ENCODE peak calls at places on chromosomes 12 and 14, in ten cellular contexts. L, A, N, D, V, B, I, M, T and X are unnamed samples.

GRCh38 chr14:37901978-37902377 is 305.7 kb upstream of the SSTR1 start:
- DNase-seq in L (peak), A (peak), N (no peak), D (no peak), V (no peak), B (no peak), I (no peak), M (no peak), T (no peak), X (no peak)

GRCh38 chr12:50589650-50590435 is 85.1 kb downstream of the DIP2B start:
- DNase-seq in L (no peak), A (peak), N (no peak), D (peak), V (no peak), B (no peak), I (no peak), M (no peak), T (no peak), X (no peak)

GRCh38 chr14:67423424-67423823 is 11.5 kb upstream of the PLEK2 start:
- DNase-seq in L (no peak), A (no peak), N (no peak), D (no peak), V (no peak), B (no peak), I (no peak), M (no peak), T (no peak), X (no peak)

GRCh38 chr14:102931580-102932285 is 9.3 kb downstream of the AMN start:
- DNase-seq in L (no peak), A (no peak), N (no peak), D (no peak), V (no peak), B (no peak), I (no peak), M (no peak), T (no peak), X (no peak)

GRCh38 chr14:93092606-93093556 is 22.8 kb downstream of the ITPK1 start:
- DNase-seq in L (no peak), A (no peak), N (no peak), D (no peak), V (no peak), B (no peak), I (no peak), M (no peak), T (no peak), X (no peak)

GRCh38 chr12:85441740-85442139 is 161.7 kb downstream of the ALX1 start:
- DNase-seq in L (no peak), A (no peak), N (peak), D (peak), V (no peak), B (no peak), I (no peak), M (no peak), T (no peak), X (peak)

GRCh38 chr12:127214196-127214595 is 1052.8 kb upstream of the TMEM132C start:
- DNase-seq in L (no peak), A (no peak), N (no peak), D (no peak), V (no peak), B (no peak), I (no peak), M (peak), T (no peak), X (no peak)

GRCh38 chr12:102201662-102202061 is 4.0 kb upstream of the PMCH start:
- DNase-seq in L (no peak), A (no peak), N (no peak), D (no peak), V (no peak), B (no peak), I (no peak), M (no peak), T (no peak), X (no peak)

GRCh38 chr12:82412246-82412645 is 53.9 kb downstream of the METTL25 start:
- DNase-seq in L (no peak), A (no peak), N (no peak), D (peak), V (no peak), B (no peak), I (no peak), M (no peak), T (no peak), X (no peak)

GRCh38 chr14:77498120-77498979 is at the start of gene ISM2:
- DNase-seq in L (peak), A (no peak), N (peak), D (peak), V (peak), B (no peak), I (no peak), M (no peak), T (peak), X (peak)

GRCh38 chr12:71465794-71466193 is 26.2 kb downstream of the LGR5 start:
- DNase-seq in L (no peak), A (no peak), N (peak), D (no peak), V (no peak), B (no peak), I (no peak), M (no peak), T (no peak), X (no peak)

GRCh38 chr14:55715889-55716288 is 135.9 kb downstream of the KTN1 start:
- DNase-seq in L (no peak), A (peak), N (no peak), D (no peak), V (no peak), B (no peak), I (no peak), M (no peak), T (no peak), X (no peak)

GRCh38 chr14:25944020-25944419 is 653.8 kb downstream of the NOVA1 start:
- DNase-seq in L (no peak), A (no peak), N (no peak), D (no peak), V (no peak), B (no peak), I (no peak), M (peak), T (no peak), X (no peak)

GRCh38 chr12:3315201-3315661 is 175.8 kb upstream of the PRMT8 start:
- DNase-seq in L (peak), A (no peak), N (peak), D (peak), V (no peak), B (no peak), I (no peak), M (no peak), T (no peak), X (peak)

GRCh38 chr14:63899953-63900352 is 47.1 kb downstream of the SYNE2 start:
- DNase-seq in L (no peak), A (no peak), N (no peak), D (no peak), V (no peak), B (no peak), I (no peak), M (no peak), T (no peak), X (no peak)

GRCh38 chr12:120630139-120630895 is 10.1 kb upstream of the CABP1 start:
- DNase-seq in L (no peak), A (no peak), N (no peak), D (no peak), V (no peak), B (no peak), I (no peak), M (peak), T (no peak), X (no peak)

GRCh38 chr12:7175493-7175892 is 14.0 kb upstream of the PEX5 start:
- DNase-seq in L (no peak), A (no peak), N (no peak), D (peak), V (no peak), B (no peak), I (no peak), M (no peak), T (no peak), X (no peak)

GRCh38 chr12:105436636-105437035 is 106.1 kb downstream of the C12orf75 start:
- DNase-seq in L (no peak), A (no peak), N (no peak), D (no peak), V (no peak), B (no peak), I (no peak), M (no peak), T (no peak), X (no peak)